ENCODE peak calls at places on chromosomes 16 and 17, in eight cellular contexts. C is endothelial cell of umbilical vein, M is T-helper 9 cell, L is A549, F is islet precursor cell, O is endothelial cell, S is amniotic stem cell, J is SW480. R is an unnamed sample.

GRCh38 chr16:22734313-22734869 is 79.6 kb upstream of the HS3ST2 start:
- DNase-seq in M (no peak), L (no peak), J (no peak), C (no peak), F (no peak), O (no peak), S (no peak), R (no peak)

GRCh38 chr16:69613283-69614154 is 47.8 kb downstream of the NFAT5 start:
- DNase-seq in F (no peak), S (no peak), J (no peak), M (no peak), C (no peak), O (no peak), L (peak; percentile 54), R (peak; percentile 15)

GRCh38 chr17:76000755-76001521 is at the start of gene CDK3:
- DNase-seq in C (no peak), O (no peak), L (no peak), S (no peak), M (no peak), F (no peak), J (no peak), R (no peak)

GRCh38 chr17:43114101-43114691 is 11.0 kb downstream of the BRCA1 start:
- DNase-seq in M (no peak), C (no peak), F (no peak), L (peak; percentile 29), O (no peak), S (no peak), J (no peak), R (no peak)

GRCh38 chr17:40015005-40015997 is at the start of gene CSF3:
- DNase-seq in F (no peak), L (no peak), J (no peak), C (peak; percentile 31), M (no peak), S (no peak), O (no peak), R (no peak)

GRCh38 chr16:50910698-50911025 is 168.8 kb downstream of the CYLD start:
- DNase-seq in O (no peak), L (no peak), M (no peak), F (no peak), S (no peak), C (no peak), J (no peak), R (no peak)

GRCh38 chr17:40095356-40095943 is 4.9 kb downstream of the NR1D1 start:
- DNase-seq in S (no peak), L (no peak), O (no peak), F (no peak), M (no peak), C (no peak), J (no peak), R (no peak)

GRCh38 chr17:82399601-82400101 is 18.5 kb upstream of the HEXD start:
- DNase-seq in C (no peak), S (no peak), M (no peak), J (no peak), L (no peak), O (no peak), F (no peak), R (no peak)

GRCh38 chr17:52027620-52028019 is 130.9 kb downstream of the CA10 start:
- DNase-seq in L (peak; percentile 9), O (no peak), J (no peak), F (no peak), S (no peak), M (no peak), C (no peak), R (peak; percentile 54)

GRCh38 chr17:49696233-49696761 is 11.5 kb downstream of the SLC35B1 start:
- DNase-seq in F (no peak), O (no peak), M (peak; percentile 24), S (no peak), J (no peak), L (no peak), C (no peak), R (no peak)

GRCh38 chr17:80877829-80878303 is 113.8 kb upstream of the CHMP6 start:
- DNase-seq in M (no peak), O (no peak), J (no peak), C (no peak), S (no peak), L (no peak), F (no peak), R (no peak)

GRCh38 chr17:41264599-41264998 is 579 bp upstream of the KRTAP9-6 start:
- DNase-seq in O (no peak), M (no peak), C (peak; percentile 0), S (no peak), L (no peak), J (no peak), F (peak; percentile 40), R (no peak)

GRCh38 chr16:71789136-71789535 is 19.5 kb downstream of the AP1G1 start:
- DNase-seq in C (no peak), O (no peak), S (no peak), L (no peak), M (no peak), F (no peak), J (no peak), R (no peak)

GRCh38 chr16:15775663-15776304 is 81.0 kb downstream of the MYH11 start:
- DNase-seq in C (no peak), M (no peak), L (no peak), O (no peak), S (no peak), F (no peak), J (no peak), R (no peak)